ENCODE peak calls at places on chromosomes 2 and 18, in four cellular contexts. One of them, this sample, is unnamed.

GRCh38 chr2:162301151-162301804 is 17.2 kb downstream of the IFIH1 start:
- DNase-seq in occipital lobe: no peak
- DNase-seq in ovary: no peak
- DNase-seq in EL: peak; percentile 62
- DNase-seq in this sample: peak; percentile 54

GRCh38 chr2:38123862-38124261 is 47.9 kb upstream of the CYP1B1 start:
- DNase-seq in occipital lobe: no peak
- DNase-seq in ovary: no peak
- DNase-seq in EL: no peak
- DNase-seq in this sample: no peak

GRCh38 chr2:3778841-3779505 is 75.6 kb downstream of the DCDC2C start:
- DNase-seq in occipital lobe: no peak
- DNase-seq in ovary: no peak
- DNase-seq in EL: no peak
- DNase-seq in this sample: no peak

GRCh38 chr2:156810094-156810493 is 373.9 kb downstream of the GPD2 start:
- DNase-seq in occipital lobe: no peak
- DNase-seq in ovary: no peak
- DNase-seq in EL: no peak
- DNase-seq in this sample: no peak

GRCh38 chr2:99881901-99882591 is 260.3 kb downstream of the AFF3 start:
- DNase-seq in occipital lobe: peak; percentile 21
- DNase-seq in ovary: no peak
- DNase-seq in EL: peak; percentile 95
- DNase-seq in this sample: no peak

GRCh38 chr2:23486676-23487075 is 101.7 kb downstream of the KLHL29 start:
- DNase-seq in occipital lobe: no peak
- DNase-seq in ovary: peak; percentile 57
- DNase-seq in EL: peak; percentile 34
- DNase-seq in this sample: no peak

GRCh38 chr2:165432234-165432966 is 37.1 kb upstream of the CSRNP3 start:
- DNase-seq in occipital lobe: no peak
- DNase-seq in ovary: no peak
- DNase-seq in EL: no peak
- DNase-seq in this sample: no peak

GRCh38 chr2:3585239-3586109 is 9.4 kb upstream of the COLEC11 start:
- DNase-seq in occipital lobe: no peak
- DNase-seq in ovary: peak; percentile 91
- DNase-seq in EL: peak; percentile 86
- DNase-seq in this sample: no peak

GRCh38 chr2:195563857-195564512 is 93.0 kb upstream of the SLC39A10 start:
- DNase-seq in occipital lobe: no peak
- DNase-seq in ovary: no peak
- DNase-seq in EL: peak; percentile 86
- DNase-seq in this sample: peak; percentile 18

GRCh38 chr2:95374916-95375471 is 27.5 kb upstream of the FAHD2A start:
- DNase-seq in occipital lobe: peak; percentile 12
- DNase-seq in ovary: no peak
- DNase-seq in EL: peak; percentile 8
- DNase-seq in this sample: no peak

GRCh38 chr18:22207022-22207758 is 37.8 kb downstream of the GATA6 start:
- DNase-seq in occipital lobe: no peak
- DNase-seq in ovary: peak; percentile 69
- DNase-seq in EL: no peak
- DNase-seq in this sample: no peak

GRCh38 chr2:121599963-121600651 is 49.2 kb downstream of the CLASP1 start:
- DNase-seq in occipital lobe: no peak
- DNase-seq in ovary: no peak
- DNase-seq in EL: no peak
- DNase-seq in this sample: no peak

GRCh38 chr2:19801367-19802087 is 100.3 kb downstream of the TTC32 start:
- DNase-seq in occipital lobe: no peak
- DNase-seq in ovary: peak; percentile 53
- DNase-seq in EL: peak; percentile 96
- DNase-seq in this sample: no peak

GRCh38 chr2:144372484-144373195 is 147.3 kb downstream of the ZEB2 start:
- DNase-seq in occipital lobe: no peak
- DNase-seq in ovary: peak; percentile 43
- DNase-seq in EL: peak; percentile 13
- DNase-seq in this sample: no peak

GRCh38 chr2:223633656-223634055 is 31.5 kb upstream of the SCG2 start:
- DNase-seq in occipital lobe: no peak
- DNase-seq in ovary: no peak
- DNase-seq in EL: no peak
- DNase-seq in this sample: no peak

This sample was measured in stimulated activated naive CD4-positive, alpha-beta T cell treated with Interleukin-2 at 50 U/mL for 16 hours.